ENCODE peak calls at places on chromosome 1, in four cellular contexts. Y is uterus, V is heart right ventricle, O is Panc1. F is an unnamed sample.

GRCh38 chr1:52632732-52633290 is at the start of gene SHISAL2A:
- DNase-seq in V (peak), Y (no peak), O (no peak), F (peak)

GRCh38 chr1:14561014-14561693 is 37.3 kb upstream of the KAZN start:
- DNase-seq in V (no peak), Y (no peak), O (no peak), F (no peak)

GRCh38 chr1:67713071-67713806 is 28.2 kb downstream of the GADD45A start:
- DNase-seq in V (peak), O (no peak), Y (no peak), F (no peak)

GRCh38 chr1:1046767-1047166 is 26.8 kb downstream of the AGRN start:
- DNase-seq in Y (no peak), O (no peak), V (no peak), F (no peak)

GRCh38 chr1:200642481-200642880 is 21.9 kb upstream of the KIF14 start:
- DNase-seq in O (no peak), Y (no peak), V (no peak), F (no peak)

GRCh38 chr1:172764378-172764777 is 105.5 kb downstream of the FASLG start:
- DNase-seq in Y (no peak), V (no peak), O (no peak), F (no peak)

GRCh38 chr1:67564193-67564592 is 120.8 kb upstream of the GADD45A start:
- DNase-seq in O (no peak), V (peak), Y (peak), F (no peak)

GRCh38 chr1:229058716-229059115 is 212.2 kb upstream of the RAB4A start:
- DNase-seq in Y (no peak), O (no peak), V (no peak), F (no peak)

GRCh38 chr1:4796161-4796998 is 142.0 kb downstream of the AJAP1 start:
- DNase-seq in V (no peak), Y (no peak), O (no peak), F (no peak)

GRCh38 chr1:13813398-13814012 is 113.5 kb downstream of the PRDM2 start:
- DNase-seq in Y (no peak), O (no peak), V (no peak), F (no peak)

GRCh38 chr1:89974701-89975470 is 20.0 kb upstream of the ZNF326 start:
- DNase-seq in O (no peak), Y (no peak), V (no peak), F (no peak)

GRCh38 chr1:209850342-209850979 is 22.7 kb downstream of the UTP25 start:
- DNase-seq in V (peak), O (no peak), Y (no peak), F (no peak)

GRCh38 chr1:44609412-44609767 is 64.9 kb downstream of the TMEM53 start:
- DNase-seq in Y (peak), V (peak), O (no peak), F (no peak)

GRCh38 chr1:87149166-87150065 is 179.3 kb upstream of the LMO4 start:
- DNase-seq in O (no peak), Y (no peak), V (no peak), F (no peak)

GRCh38 chr1:165354739-165355138 is 1.8 kb downstream of the LMX1A start:
- DNase-seq in Y (no peak), O (no peak), V (no peak), F (no peak)

GRCh38 chr1:12554521-12555305 is 63.3 kb downstream of the DHRS3 start:
- DNase-seq in V (no peak), O (no peak), Y (no peak), F (no peak)

GRCh38 chr1:24981632-24982007 is 51.5 kb upstream of the RUNX3 start:
- DNase-seq in V (no peak), Y (no peak), O (no peak), F (no peak)

GRCh38 chr1:149848340-149848771 is 51.0 kb upstream of the BOLA1 start:
- DNase-seq in Y (no peak), V (peak), O (no peak), F (no peak)

GRCh38 chr1:229087339-229087738 is 183.6 kb upstream of the RAB4A start:
- DNase-seq in Y (no peak), V (no peak), O (no peak), F (peak)

GRCh38 chr1:51310871-51311613 is 19.3 kb downstream of the TTC39A start:
- DNase-seq in Y (no peak), O (no peak), V (no peak), F (no peak)

GRCh38 chr1:207518608-207519239 is 22.8 kb downstream of the CR1 start:
- DNase-seq in V (no peak), O (no peak), Y (no peak), F (no peak)

GRCh38 chr1:14713077-14713476 is 114.6 kb downstream of the KAZN start:
- DNase-seq in V (no peak), Y (no peak), O (no peak), F (no peak)

GRCh38 chr1:246151796-246152434 is 355.2 kb downstream of the SMYD3 start:
- DNase-seq in O (no peak), Y (no peak), V (no peak), F (no peak)

GRCh38 chr1:169363046-169363756 is 4.4 kb downstream of the NME7 start:
- DNase-seq in O (peak), Y (no peak), V (no peak), F (no peak)

GRCh38 chr1:188668083-188668482 is 1809.6 kb downstream of the BRINP3 start:
- DNase-seq in V (no peak), Y (no peak), O (no peak), F (no peak)
- TF ChIP-seq CTCF in V (no peak), Y (no peak), O (peak), F (peak)

GRCh38 chr1:178344513-178345077 is 152.2 kb downstream of the CLEC20A start:
- DNase-seq in O (peak), Y (no peak), V (peak), F (no peak)
- TF ChIP-seq CTCF in O (peak), Y (peak), V (peak), F (peak)

GRCh38 chr1:184596950-184597651 is 157.6 kb downstream of the EDEM3 start:
- DNase-seq in V (no peak), Y (no peak), O (no peak), F (no peak)
- TF ChIP-seq CTCF in V (no peak), Y (no peak), O (no peak), F (peak)

DNA sequence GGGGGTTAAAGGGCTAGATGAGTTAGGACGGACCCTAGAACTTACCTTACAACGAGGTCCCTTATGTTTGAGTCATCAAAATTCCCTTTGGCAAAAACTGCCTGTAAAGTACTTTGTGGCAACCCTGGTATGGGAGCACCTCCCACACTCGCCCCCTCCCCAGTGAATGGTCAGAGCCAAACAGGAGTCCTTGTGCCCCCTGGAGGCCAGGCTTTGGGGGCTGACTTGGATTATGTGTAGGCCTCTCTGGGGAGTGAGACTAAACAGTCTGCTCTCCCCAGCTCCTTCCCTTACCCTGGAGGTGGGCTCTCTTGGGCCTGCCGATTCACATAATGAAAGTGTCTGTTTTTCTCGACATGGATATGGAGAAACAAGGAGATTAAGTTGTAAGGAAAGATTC is 81.2 kb downstream of the ADCY10 start:
- DNase-seq in V (no peak), O (no peak), Y (no peak), F (no peak)
- TF ChIP-seq CTCF in V (no peak), O (no peak), Y (no peak), F (no peak)

GRCh38 chr1:91499904-91500755 is 521 bp upstream of the CDC7 start:
- DNase-seq in Y (no peak), O (no peak), V (peak), F (no peak)

GRCh38 chr1:91502882-91503184 is 2.2 kb downstream of the CDC7 start:
- DNase-seq in V (no peak), Y (no peak), O (no peak), F (no peak)

GRCh38 chr1:91500756-91501526 is at the start of gene CDC7:
- DNase-seq in V (peak), Y (peak), O (peak), F (peak)

GRCh38 chr1:91502138-91502881 is 1.7 kb downstream of the CDC7 start:
- DNase-seq in O (no peak), V (no peak), Y (no peak), F (no peak)

GRCh38 chr1:91501527-91501859 is 842 bp downstream of the CDC7 start:
- DNase-seq in O (no peak), V (no peak), Y (no peak), F (no peak)
- TF ChIP-seq CTCF in O (peak), V (no peak), Y (no peak), F (peak)

GRCh38 chr1:153192697-153193096 is 10.5 kb upstream of the LELP1 start:
- DNase-seq in V (no peak), Y (no peak), O (no peak), F (no peak)
- TF ChIP-seq CTCF in V (no peak), Y (no peak), O (peak), F (peak)

DNA sequence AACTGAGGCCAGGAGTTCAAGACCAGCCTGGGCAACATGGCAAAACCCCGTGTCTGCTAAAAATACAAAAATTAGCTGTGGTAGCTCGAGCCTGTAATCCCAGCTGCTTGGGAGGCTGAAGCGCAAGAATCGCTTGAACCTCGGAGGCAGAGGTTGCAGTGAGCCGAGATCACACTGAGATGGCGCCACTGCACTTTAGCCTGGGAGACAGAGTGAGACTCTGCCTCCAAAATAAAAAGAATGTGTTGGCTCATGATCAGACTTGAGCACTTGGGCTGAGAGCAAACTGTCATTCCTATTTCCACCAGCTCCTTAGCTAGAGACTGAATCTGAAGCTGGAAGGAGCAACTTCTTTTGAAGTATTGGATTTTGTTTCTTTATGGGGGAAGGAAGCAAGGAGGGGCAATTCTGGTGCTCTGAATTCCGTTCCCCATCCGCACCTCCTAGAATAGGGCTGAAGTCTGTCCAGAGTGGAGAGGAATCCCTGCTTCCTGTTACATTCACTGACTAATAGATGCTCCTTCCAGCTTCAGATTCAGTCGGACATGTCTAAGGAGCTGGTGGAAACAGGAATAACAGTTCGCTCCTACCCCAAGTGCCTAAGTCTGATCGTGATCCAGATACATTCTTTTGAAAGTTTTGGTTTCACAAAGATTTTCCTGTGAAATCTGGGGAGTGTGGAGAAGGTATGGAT is 3.8 kb downstream of the ZNF672 start:
- DNase-seq in O (no peak), Y (no peak), V (peak), F (no peak)
- TF ChIP-seq CTCF in O (peak), Y (no peak), V (peak), F (peak)

DNA sequence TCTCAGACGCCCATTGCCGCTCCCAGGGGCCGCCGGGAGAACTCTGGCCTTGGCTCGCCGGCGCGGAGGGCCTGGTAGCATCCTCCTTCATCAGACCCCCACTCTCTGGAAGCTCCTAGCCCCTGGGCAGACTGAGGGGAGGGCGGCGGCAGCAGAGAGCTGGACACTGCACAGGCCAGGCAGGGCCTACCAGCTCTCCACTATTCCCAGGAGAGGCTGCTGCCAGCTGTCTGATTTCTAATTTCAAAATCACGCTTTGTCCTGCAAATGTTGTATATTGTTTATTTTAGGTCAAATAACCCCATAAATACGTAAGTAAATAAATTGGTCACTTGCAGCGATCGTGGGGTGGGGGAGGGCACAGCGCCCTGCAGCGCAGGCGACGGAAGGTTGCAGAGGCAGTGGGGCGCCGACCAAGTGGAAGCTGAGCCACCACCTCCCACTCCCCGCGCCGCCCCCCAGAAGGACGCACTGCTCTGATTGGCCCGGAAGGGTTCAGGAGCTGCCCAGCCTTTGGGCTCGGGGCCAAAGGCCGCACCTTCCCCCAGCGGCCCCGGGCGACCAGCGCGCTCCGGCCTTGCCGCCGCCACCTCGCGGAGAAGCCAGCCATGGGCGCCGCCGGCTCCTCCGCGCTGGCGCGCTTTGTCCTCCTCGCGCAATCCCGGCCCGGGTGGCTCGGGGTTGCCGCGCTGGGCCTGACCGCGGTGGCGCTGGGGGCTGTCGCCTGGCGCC is at the start of gene MTARC1:
- DNase-seq in V (peak), O (no peak), Y (peak), F (peak)
- TF ChIP-seq CTCF in V (no peak), O (peak), Y (no peak), F (peak)

GRCh38 chr1:163822933-163823511 is 501.3 kb downstream of the NUF2 start:
- DNase-seq in O (no peak), Y (no peak), V (no peak), F (no peak)

GRCh38 chr1:163824006-163824405 is 502.3 kb downstream of the NUF2 start:
- DNase-seq in O (no peak), V (peak), Y (peak), F (no peak)

GRCh38 chr1:163820190-163820589 is 498.4 kb downstream of the NUF2 start:
- DNase-seq in V (no peak), O (no peak), Y (no peak), F (no peak)

GRCh38 chr1:163821679-163822078 is 499.9 kb downstream of the NUF2 start:
- DNase-seq in V (no peak), O (no peak), Y (no peak), F (no peak)

DNA sequence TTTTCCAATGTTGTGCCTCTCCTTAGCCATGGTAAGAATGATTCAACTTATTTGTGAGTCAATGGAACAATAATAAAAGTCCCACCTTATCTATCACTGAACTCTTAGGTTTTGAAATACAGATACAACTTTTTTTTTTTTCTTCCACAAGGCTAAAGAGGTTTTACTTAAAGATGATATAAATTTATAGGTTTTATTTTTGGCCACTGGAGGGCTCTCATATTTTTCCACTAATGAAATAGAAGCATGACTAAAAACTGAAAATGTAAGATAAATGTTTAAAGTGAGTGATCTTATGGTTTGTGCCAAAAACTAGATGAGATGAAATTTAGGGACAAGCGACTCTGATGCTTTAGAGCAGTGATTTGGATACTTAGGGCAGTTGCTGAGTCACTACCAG is 499.0 kb downstream of the NUF2 start:
- DNase-seq in V (no peak), O (no peak), Y (no peak), F (no peak)
- TF ChIP-seq CTCF in V (peak), O (no peak), Y (peak), F (peak)

DNA sequence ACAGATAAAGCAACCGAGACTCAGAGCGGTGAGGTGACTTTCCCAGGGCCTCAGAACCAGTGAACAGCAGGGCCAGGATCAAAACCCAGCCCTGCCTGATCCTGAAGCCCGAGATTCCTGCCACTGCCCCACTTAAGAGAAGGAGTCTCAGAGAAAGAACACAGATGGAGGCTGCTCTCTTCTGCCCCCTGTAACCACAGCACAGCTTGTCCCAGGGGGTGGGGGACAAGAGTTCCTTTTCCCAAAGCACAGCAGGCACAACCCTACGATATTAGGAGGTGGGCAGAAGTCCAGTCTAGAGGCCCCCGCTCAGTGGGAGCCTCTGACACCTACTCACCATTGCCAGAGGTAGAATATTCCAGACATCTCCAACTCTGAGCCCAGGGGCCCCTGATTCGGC is 24.0 kb upstream of the VWA5B1 start:
- DNase-seq in Y (no peak), O (no peak), V (no peak), F (no peak)
- TF ChIP-seq CTCF in Y (no peak), O (no peak), V (no peak), F (no peak)